ENCODE peak calls at places on chromosomes 2 and 18, in ten cellular contexts. H is stimulated activated naive CD4-positive, alpha-beta T cell treated with Interleukin-2 at 50 U/mL for 16 hours; N is T-helper 2 cell; M is stimulated activated CD4-positive, alpha-beta T cell treated with anti-CD3 and anti-CD28 coated beads, Interleukin-2, amount 100 ng/mL, for 24 hours; Z is non-pigmented ciliary epithelial cell; B is hippocampal formation; K is stimulated activated CD8-positive, alpha-beta memory T cell treated with anti-CD3 and anti-CD28 coated beads, Interleukin-15, amount 100 ng/mL, for 24 hours; F is skeletal muscle cell; W is GM19239; X is hypothalamus. D is an unnamed sample.

GRCh38 chr2:23449413-23449812 is 64.4 kb downstream of the KLHL29 start:
- DNase-seq in H (no peak), N (no peak), M (no peak), Z (no peak), B (no peak), K (no peak), F (no peak), W (peak; percentile 33), X (no peak), D (no peak)

GRCh38 chr2:231732604-231733003 is 24.3 kb downstream of the PTMA start:
- DNase-seq in H (no peak), N (no peak), M (no peak), Z (no peak), B (no peak), K (no peak), F (no peak), W (no peak), X (no peak), D (no peak)

GRCh38 chr2:238504181-238504711 is 77.5 kb downstream of the ASB1 start:
- DNase-seq in H (no peak), N (no peak), M (no peak), Z (no peak), B (no peak), K (no peak), F (no peak), W (no peak), X (no peak), D (no peak)

GRCh38 chr2:18214936-18215335 is 336.5 kb downstream of the KCNS3 start:
- DNase-seq in H (no peak), N (no peak), M (no peak), Z (no peak), B (no peak), K (no peak), F (no peak), W (no peak), X (no peak), D (no peak)

GRCh38 chr2:97845133-97845532 is 131.8 kb downstream of the ZAP70 start:
- DNase-seq in H (no peak), N (no peak), M (no peak), Z (no peak), B (no peak), K (no peak), F (no peak), W (no peak), X (no peak), D (no peak)

GRCh38 chr2:233480490-233481202 is 85.9 kb downstream of the USP40 start:
- DNase-seq in H (no peak), N (no peak), M (no peak), Z (no peak), B (peak; percentile 33), K (no peak), F (no peak), W (no peak), X (no peak), D (no peak)

GRCh38 chr2:45178359-45178758 is 169.1 kb upstream of the SIX2 start:
- DNase-seq in H (no peak), N (no peak), M (no peak), Z (no peak), B (no peak), K (no peak), F (no peak), W (no peak), X (no peak), D (no peak)

GRCh38 chr18:8501044-8501443 is 108.2 kb upstream of the RAB12 start:
- DNase-seq in H (no peak), N (no peak), M (no peak), Z (no peak), B (no peak), K (no peak), F (no peak), W (no peak), X (no peak), D (no peak)

D was measured in H1.